ENCODE peak calls at places on chromosomes 1 and 21, in nine cellular contexts. One of them, this sample, is unnamed.

GRCh38 chr1:27522148-27522859 is 32.3 kb upstream of the WASF2 start:
- DNase-seq in endodermal cell: no peak
- DNase-seq in RWPE1: no peak
- DNase-seq in heart right ventricle: no peak
- DNase-seq in CD14-positive monocyte: no peak
- DNase-seq in GM23338: no peak
- DNase-seq in mucosa of descending colon: no peak
- DNase-seq in cardiac fibroblast: no peak
- DNase-seq in foreskin keratinocyte: peak; percentile 92
- DNase-seq in this sample: no peak

GRCh38 chr1:245579881-245580280 is 425.1 kb downstream of the KIF26B start:
- DNase-seq in endodermal cell: no peak
- DNase-seq in RWPE1: no peak
- DNase-seq in heart right ventricle: no peak
- DNase-seq in CD14-positive monocyte: no peak
- DNase-seq in GM23338: no peak
- DNase-seq in mucosa of descending colon: no peak
- DNase-seq in cardiac fibroblast: no peak
- DNase-seq in foreskin keratinocyte: no peak
- DNase-seq in this sample: no peak

GRCh38 chr1:156368157-156368658 is 803 bp upstream of the RHBG start:
- DNase-seq in endodermal cell: no peak
- DNase-seq in RWPE1: no peak
- DNase-seq in heart right ventricle: no peak
- DNase-seq in CD14-positive monocyte: no peak
- DNase-seq in GM23338: no peak
- DNase-seq in mucosa of descending colon: no peak
- DNase-seq in cardiac fibroblast: no peak
- DNase-seq in foreskin keratinocyte: no peak
- DNase-seq in this sample: no peak

GRCh38 chr1:186194107-186194756 is 180.8 kb downstream of the TPR start:
- DNase-seq in endodermal cell: no peak
- DNase-seq in RWPE1: no peak
- DNase-seq in heart right ventricle: no peak
- DNase-seq in CD14-positive monocyte: no peak
- DNase-seq in GM23338: no peak
- DNase-seq in mucosa of descending colon: no peak
- DNase-seq in cardiac fibroblast: no peak
- DNase-seq in foreskin keratinocyte: no peak
- DNase-seq in this sample: no peak

GRCh38 chr1:9085306-9085940 is 16.0 kb upstream of the SLC2A5 start:
- DNase-seq in endodermal cell: no peak
- DNase-seq in RWPE1: no peak
- DNase-seq in heart right ventricle: no peak
- DNase-seq in CD14-positive monocyte: no peak
- DNase-seq in GM23338: no peak
- DNase-seq in mucosa of descending colon: peak; percentile 4
- DNase-seq in cardiac fibroblast: no peak
- DNase-seq in foreskin keratinocyte: no peak
- DNase-seq in this sample: no peak

GRCh38 chr1:205298191-205298994 is 23.2 kb downstream of the NUAK2 start:
- DNase-seq in endodermal cell: peak; percentile 94
- DNase-seq in RWPE1: peak; percentile 97
- DNase-seq in heart right ventricle: no peak
- DNase-seq in CD14-positive monocyte: no peak
- DNase-seq in GM23338: peak; percentile 81
- DNase-seq in mucosa of descending colon: no peak
- DNase-seq in cardiac fibroblast: peak; percentile 97
- DNase-seq in foreskin keratinocyte: peak; percentile 99
- DNase-seq in this sample: peak; percentile 45

GRCh38 chr1:23585321-23586022 is 26.2 kb upstream of the ID3 start:
- DNase-seq in endodermal cell: no peak
- DNase-seq in RWPE1: peak; percentile 86
- DNase-seq in heart right ventricle: no peak
- DNase-seq in CD14-positive monocyte: peak; percentile 75
- DNase-seq in GM23338: no peak
- DNase-seq in mucosa of descending colon: no peak
- DNase-seq in cardiac fibroblast: peak; percentile 99
- DNase-seq in foreskin keratinocyte: peak; percentile 94
- DNase-seq in this sample: no peak

GRCh38 chr1:63203641-63204040 is 118.7 kb upstream of the FOXD3 start:
- DNase-seq in endodermal cell: no peak
- DNase-seq in RWPE1: no peak
- DNase-seq in heart right ventricle: no peak
- DNase-seq in CD14-positive monocyte: no peak
- DNase-seq in GM23338: no peak
- DNase-seq in mucosa of descending colon: no peak
- DNase-seq in cardiac fibroblast: no peak
- DNase-seq in foreskin keratinocyte: no peak
- DNase-seq in this sample: no peak

GRCh38 chr1:228457017-228457395 is 30.2 kb upstream of the RNF187 start:
- DNase-seq in endodermal cell: no peak
- DNase-seq in RWPE1: no peak
- DNase-seq in heart right ventricle: no peak
- DNase-seq in CD14-positive monocyte: no peak
- DNase-seq in GM23338: no peak
- DNase-seq in mucosa of descending colon: no peak
- DNase-seq in cardiac fibroblast: peak; percentile 11
- DNase-seq in foreskin keratinocyte: no peak
- DNase-seq in this sample: no peak

GRCh38 chr1:40664167-40664537 is 1.3 kb downstream of the RIMS3 start:
- DNase-seq in endodermal cell: no peak
- DNase-seq in RWPE1: no peak
- DNase-seq in heart right ventricle: no peak
- DNase-seq in CD14-positive monocyte: no peak
- DNase-seq in GM23338: no peak
- DNase-seq in mucosa of descending colon: no peak
- DNase-seq in cardiac fibroblast: no peak
- DNase-seq in foreskin keratinocyte: no peak
- DNase-seq in this sample: no peak

GRCh38 chr1:29802181-29803068 is 566.1 kb downstream of the PTPRU start:
- DNase-seq in endodermal cell: no peak
- DNase-seq in RWPE1: no peak
- DNase-seq in heart right ventricle: no peak
- DNase-seq in CD14-positive monocyte: no peak
- DNase-seq in GM23338: no peak
- DNase-seq in mucosa of descending colon: no peak
- DNase-seq in cardiac fibroblast: no peak
- DNase-seq in foreskin keratinocyte: no peak
- DNase-seq in this sample: no peak

GRCh38 chr1:228814091-228814610 is 78.9 kb downstream of the RHOU start:
- DNase-seq in endodermal cell: no peak
- DNase-seq in RWPE1: no peak
- DNase-seq in heart right ventricle: no peak
- DNase-seq in CD14-positive monocyte: no peak
- DNase-seq in GM23338: no peak
- DNase-seq in mucosa of descending colon: no peak
- DNase-seq in cardiac fibroblast: no peak
- DNase-seq in foreskin keratinocyte: no peak
- DNase-seq in this sample: no peak

GRCh38 chr1:202133989-202134388 is 10.5 kb downstream of the ARL8A start:
- DNase-seq in endodermal cell: no peak
- DNase-seq in RWPE1: no peak
- DNase-seq in heart right ventricle: no peak
- DNase-seq in CD14-positive monocyte: no peak
- DNase-seq in GM23338: no peak
- DNase-seq in mucosa of descending colon: no peak
- DNase-seq in cardiac fibroblast: no peak
- DNase-seq in foreskin keratinocyte: no peak
- DNase-seq in this sample: no peak
- TF ChIP-seq CTCF in endodermal cell: no peak
- TF ChIP-seq CTCF in RWPE1: no peak
- TF ChIP-seq CTCF in heart right ventricle: no peak
- TF ChIP-seq CTCF in CD14-positive monocyte: no peak
- TF ChIP-seq CTCF in GM23338: no peak
- TF ChIP-seq CTCF in mucosa of descending colon: no peak
- TF ChIP-seq CTCF in cardiac fibroblast: no peak
- TF ChIP-seq CTCF in foreskin keratinocyte: no peak
- TF ChIP-seq CTCF in this sample: no peak

GRCh38 chr21:35940074-35940927 is 120.0 kb downstream of the SETD4 start:
- DNase-seq in endodermal cell: peak; percentile 55
- DNase-seq in RWPE1: peak; percentile 51
- DNase-seq in heart right ventricle: peak; percentile 50
- DNase-seq in CD14-positive monocyte: peak; percentile 50
- DNase-seq in GM23338: peak; percentile 80
- DNase-seq in mucosa of descending colon: no peak
- DNase-seq in cardiac fibroblast: peak; percentile 87
- DNase-seq in foreskin keratinocyte: peak; percentile 29
- DNase-seq in this sample: peak; percentile 37
- TF ChIP-seq CTCF in endodermal cell: peak; percentile 77
- TF ChIP-seq CTCF in RWPE1: peak; percentile 77
- TF ChIP-seq CTCF in heart right ventricle: peak; percentile 32
- TF ChIP-seq CTCF in CD14-positive monocyte: peak; percentile 73
- TF ChIP-seq CTCF in GM23338: peak; percentile 82
- TF ChIP-seq CTCF in mucosa of descending colon: peak; percentile 31
- TF ChIP-seq CTCF in cardiac fibroblast: peak; percentile 70
- TF ChIP-seq CTCF in foreskin keratinocyte: peak; percentile 86
- TF ChIP-seq CTCF in this sample: peak; percentile 39

DNA sequence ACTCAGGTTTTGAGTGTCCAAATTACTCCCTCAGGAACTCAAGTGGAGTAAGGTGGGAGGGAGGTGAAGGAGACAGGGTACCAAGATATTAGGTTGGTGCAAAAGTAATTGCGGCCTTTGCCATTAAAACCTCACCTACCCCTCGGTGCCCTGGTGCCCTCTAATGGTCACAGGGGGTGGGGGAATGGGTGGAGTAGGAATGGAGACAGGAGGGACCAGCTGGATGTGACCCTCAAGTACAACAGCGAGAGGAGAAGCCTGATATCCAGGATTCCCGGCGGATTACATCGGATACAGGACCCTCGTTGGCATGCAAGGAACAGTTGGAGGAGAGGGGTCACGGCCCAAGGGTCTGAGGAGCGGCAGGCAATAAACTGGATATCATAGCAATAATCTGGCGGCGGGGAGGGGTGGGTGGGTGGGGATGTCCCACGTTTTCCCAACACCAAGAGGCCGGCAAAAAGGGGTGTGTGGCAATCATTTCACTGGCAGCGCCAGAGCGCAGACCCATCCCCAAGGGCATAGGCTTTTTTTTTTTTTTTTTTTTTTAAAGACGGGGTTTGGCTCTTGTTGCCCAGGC is 4.3 kb upstream of the ZBTB7B start:
- DNase-seq in endodermal cell: no peak
- DNase-seq in RWPE1: no peak
- DNase-seq in heart right ventricle: no peak
- DNase-seq in CD14-positive monocyte: no peak
- DNase-seq in GM23338: peak; percentile 40
- DNase-seq in mucosa of descending colon: no peak
- DNase-seq in cardiac fibroblast: no peak
- DNase-seq in foreskin keratinocyte: no peak
- DNase-seq in this sample: no peak
- TF ChIP-seq CTCF in endodermal cell: peak; percentile 51
- TF ChIP-seq CTCF in RWPE1: no peak
- TF ChIP-seq CTCF in heart right ventricle: no peak
- TF ChIP-seq CTCF in CD14-positive monocyte: no peak
- TF ChIP-seq CTCF in GM23338: peak; percentile 67
- TF ChIP-seq CTCF in mucosa of descending colon: no peak
- TF ChIP-seq CTCF in cardiac fibroblast: peak; percentile 15
- TF ChIP-seq CTCF in foreskin keratinocyte: peak; percentile 40
- TF ChIP-seq CTCF in this sample: no peak

GRCh38 chr1:56803561-56804156 is 15.5 kb downstream of the FYB2 start:
- DNase-seq in endodermal cell: peak; percentile 90
- DNase-seq in RWPE1: peak; percentile 31
- DNase-seq in heart right ventricle: no peak
- DNase-seq in CD14-positive monocyte: no peak
- DNase-seq in GM23338: peak; percentile 85
- DNase-seq in mucosa of descending colon: peak; percentile 53
- DNase-seq in cardiac fibroblast: peak; percentile 45
- DNase-seq in foreskin keratinocyte: no peak
- DNase-seq in this sample: no peak
- TF ChIP-seq CTCF in endodermal cell: peak; percentile 86
- TF ChIP-seq CTCF in RWPE1: peak; percentile 14
- TF ChIP-seq CTCF in heart right ventricle: no peak
- TF ChIP-seq CTCF in CD14-positive monocyte: no peak
- TF ChIP-seq CTCF in GM23338: peak; percentile 95
- TF ChIP-seq CTCF in mucosa of descending colon: no peak
- TF ChIP-seq CTCF in cardiac fibroblast: peak; percentile 65
- TF ChIP-seq CTCF in foreskin keratinocyte: peak; percentile 59
- TF ChIP-seq CTCF in this sample: peak; percentile 22